ENCODE peak calls at places on chromosomes 3 and 15, in ten cellular contexts. K is neural progenitor cell; S is esophagus muscularis mucosa; J is uterus; Y is testis; Z is CD8-positive, alpha-beta memory T cell; W is hepatocyte; A is cardiac muscle cell; R is mesendoderm; B is IMR-90. X is an unnamed sample. For H3K4me1 and H3K36me3, the result is how much of the 10 kb centered on the place peaks cover.

GRCh38 chr15:29452881-29453731 is 183.5 kb upstream of the NSMCE3 start:
- DNase-seq in K (no peak), Z (no peak), S (no peak), J (no peak), W (no peak), B (no peak), R (no peak), Y (no peak), A (peak), X (no peak)

GRCh38 chr15:29268706-29269484 is 727 bp downstream of the NSMCE3 start:
- DNase-seq in S (no peak), B (peak), A (peak), W (peak), K (peak), Z (peak), J (peak), R (peak), Y (peak), X (peak)

GRCh38 chr3:71310595-71311319 is 272.8 kb downstream of the FOXP1 start:
- DNase-seq in R (peak), Z (no peak), A (peak), W (no peak), J (no peak), Y (peak), B (peak), K (peak), S (no peak), X (no peak)

GRCh38 chr15:43702174-43702573 is 8.5 kb downstream of the CKMT1A start:
- DNase-seq in Y (no peak), S (no peak), Z (no peak), J (no peak), W (no peak), B (no peak), A (no peak), R (no peak), K (no peak), X (no peak)

GRCh38 chr15:87228460-87228859 is 1028.1 kb downstream of the NTRK3 start:
- DNase-seq in K (no peak), W (no peak), B (no peak), Y (no peak), A (no peak), S (peak), R (no peak), Z (no peak), J (no peak), X (no peak)

GRCh38 chr3:46948830-46949671 is 27.5 kb downstream of the CCDC12 start:
- DNase-seq in A (no peak), W (peak), J (no peak), S (no peak), B (no peak), R (peak), Y (no peak), K (no peak), Z (no peak), X (no peak)

GRCh38 chr3:88000853-88001252 is 58.0 kb downstream of the CGGBP1 start:
- DNase-seq in J (no peak), K (peak), W (peak), B (no peak), R (peak), S (no peak), Y (peak), Z (no peak), A (peak), X (no peak)

GRCh38 chr3:129052675-129053074 is 7.9 kb upstream of the GP9 start:
- DNase-seq in S (no peak), R (no peak), B (no peak), J (peak), W (no peak), Y (no peak), Z (no peak), A (peak), K (no peak), X (no peak)

GRCh38 chr3:100057716-100058575 is 56.4 kb downstream of the FILIP1L start:
- DNase-seq in Z (no peak), S (no peak), B (no peak), Y (no peak), R (no peak), W (no peak), K (no peak), J (no peak), A (peak), X (no peak)

GRCh38 chr3:13135811-13136321 is 62.6 kb upstream of the IQSEC1 start:
- DNase-seq in A (no peak), S (no peak), R (no peak), W (no peak), B (no peak), Y (peak), K (no peak), Z (no peak), J (no peak), X (no peak)

GRCh38 chr3:189908646-189909045 is 212.1 kb downstream of the P3H2 start:
- DNase-seq in S (no peak), W (no peak), B (peak), Z (no peak), A (peak), K (peak), R (peak), J (no peak), Y (no peak), X (no peak)

GRCh38 chr15:29838352-29839010 is 16.2 kb upstream of the TJP1 start:
- DNase-seq in Z (no peak), A (no peak), K (no peak), R (no peak), S (no peak), B (no peak), Y (no peak), J (no peak), W (no peak), X (no peak)

GRCh38 chr3:188937389-188937788 is 234.4 kb upstream of the TPRG1 start:
- DNase-seq in S (no peak), W (no peak), Y (no peak), J (no peak), B (peak), A (no peak), K (no peak), Z (no peak), R (peak), X (no peak)

GRCh38 chr15:80926126-80926525 is 63.5 kb downstream of the MESD start:
- DNase-seq in Z (no peak), A (no peak), B (no peak), W (no peak), K (no peak), S (no peak), Y (no peak), R (no peak), J (no peak), X (no peak)

GRCh38 chr3:60017631-60018030 is 967.8 kb upstream of the CFAP20DC start:
- DNase-seq in K (no peak), J (no peak), W (no peak), A (no peak), R (no peak), Z (no peak), Y (no peak), S (no peak), B (no peak), X (peak)

GRCh38 chr15:29747837-29748417 is 74.3 kb downstream of the TJP1 start:
- DNase-seq in J (no peak), R (no peak), S (no peak), B (peak), Z (no peak), Y (no peak), A (peak), K (no peak), W (no peak), X (no peak)

GRCh38 chr15:38217788-38218609 is 34.6 kb upstream of the SPRED1 start:
- DNase-seq in Z (no peak), K (no peak), S (no peak), A (no peak), Y (no peak), W (no peak), B (no peak), J (no peak), R (no peak), X (no peak)

GRCh38 chr3:115862824-115863223 is 239.5 kb downstream of the GAP43 start:
- DNase-seq in Y (no peak), S (no peak), B (no peak), W (no peak), A (no peak), R (no peak), Z (no peak), J (no peak), K (peak), X (no peak)

GRCh38 chr3:183591881-183592521 is 36.5 kb upstream of the KLHL6 start:
- DNase-seq in S (no peak), Y (no peak), B (no peak), W (no peak), R (peak), J (no peak), Z (no peak), K (no peak), A (peak), X (peak)

GRCh38 chr3:140552898-140553297 is 125.0 kb upstream of the TRIM42 start:
- DNase-seq in J (no peak), S (no peak), K (no peak), R (peak), A (no peak), B (no peak), Y (no peak), W (no peak), Z (no peak), X (no peak)

GRCh38 chr15:57595011-57595866 is 3.5 kb downstream of the MYZAP start:
- DNase-seq in Y (no peak), S (no peak), W (peak), B (no peak), K (no peak), R (no peak), A (no peak), Z (no peak), J (no peak), X (no peak)

GRCh38 chr3:194640829-194641228 is 7.6 kb upstream of the TMEM44 start:
- DNase-seq in S (no peak), J (no peak), W (no peak), B (peak), K (peak), A (peak), Y (no peak), R (peak), Z (no peak), X (peak)

GRCh38 chr15:45144775-45145174 is 15.0 kb downstream of the DUOX1 start:
- DNase-seq in W (no peak), B (no peak), R (no peak), Z (no peak), J (no peak), A (no peak), Y (no peak), K (no peak), S (no peak), X (no peak)

GRCh38 chr3:14687360-14687759 is 12.4 kb downstream of the C3orf20 start:
- DNase-seq in R (no peak), J (no peak), Z (no peak), W (no peak), A (no peak), B (no peak), Y (no peak), K (no peak), S (no peak), X (no peak)

GRCh38 chr3:195416795-195417194 is 26.0 kb downstream of the ACAP2 start:
- DNase-seq in S (no peak), Z (no peak), Y (no peak), R (peak), A (no peak), B (no peak), W (no peak), K (no peak), J (no peak), X (no peak)

GRCh38 chr3:171842864-171843511 is at the start of gene TMEM212:
- DNase-seq in J (no peak), Y (no peak), Z (no peak), K (peak), B (peak), R (peak), A (peak), W (no peak), S (no peak), X (no peak)

GRCh38 chr3:40714771-40715170 is 190.0 kb downstream of the ZNF621 start:
- DNase-seq in J (no peak), Z (no peak), K (no peak), A (no peak), S (peak), B (no peak), R (peak), Y (no peak), W (no peak), X (no peak)

GRCh38 chr3:59766165-59766872 is 716.5 kb upstream of the CFAP20DC start:
- DNase-seq in Y (no peak), R (no peak), A (peak), K (no peak), W (peak), Z (no peak), J (peak), S (no peak), B (peak), X (no peak)

GRCh38 chr3:148211725-148212124 is 486.0 kb upstream of the AGTR1 start:
- DNase-seq in Z (no peak), A (peak), K (no peak), W (peak), R (no peak), J (no peak), Y (no peak), S (no peak), B (peak), X (no peak)

GRCh38 chr15:67544475-67544874 is 2.0 kb downstream of the MAP2K5 start:
- DNase-seq in J (no peak), K (no peak), B (no peak), Z (no peak), R (no peak), W (no peak), A (no peak), Y (no peak), S (no peak), X (no peak)
- H3K4me1 ChIP-seq in J (under half), K (under half), B (under half), Z (under half), R (under half), W (under half), A (under half), Y (under half), S (under half), X (under half)

DNA sequence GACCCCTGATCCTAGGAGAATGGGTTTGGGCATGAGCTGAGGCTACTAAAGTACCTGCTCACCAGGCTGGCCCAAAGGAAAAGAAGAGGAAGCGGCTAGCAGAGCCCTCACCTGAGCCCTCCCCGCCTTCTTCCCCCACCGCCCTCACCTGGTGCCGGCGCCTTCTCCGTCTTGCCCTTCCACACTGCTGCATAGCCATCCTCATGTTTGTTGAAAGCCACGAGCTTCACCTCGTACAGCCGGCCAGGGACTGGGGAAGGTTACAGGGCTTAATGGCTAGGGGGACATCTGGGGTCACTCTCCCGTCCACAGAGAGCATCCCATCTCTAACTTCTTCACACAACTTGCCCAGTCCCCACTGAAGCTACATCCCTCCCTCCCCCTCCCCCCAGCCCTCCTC is 13.9 kb upstream of the IGDCC3 start:
- DNase-seq in Y (no peak), R (no peak), Z (no peak), S (no peak), K (no peak), J (no peak), B (no peak), W (no peak), A (no peak), X (no peak)
- H3K36me3 ChIP-seq in Y (under half), R (under half), Z (under half), S (under half), K (under half), J (under half), B (under half), W (under half), A (under half), X (under half)

DNA sequence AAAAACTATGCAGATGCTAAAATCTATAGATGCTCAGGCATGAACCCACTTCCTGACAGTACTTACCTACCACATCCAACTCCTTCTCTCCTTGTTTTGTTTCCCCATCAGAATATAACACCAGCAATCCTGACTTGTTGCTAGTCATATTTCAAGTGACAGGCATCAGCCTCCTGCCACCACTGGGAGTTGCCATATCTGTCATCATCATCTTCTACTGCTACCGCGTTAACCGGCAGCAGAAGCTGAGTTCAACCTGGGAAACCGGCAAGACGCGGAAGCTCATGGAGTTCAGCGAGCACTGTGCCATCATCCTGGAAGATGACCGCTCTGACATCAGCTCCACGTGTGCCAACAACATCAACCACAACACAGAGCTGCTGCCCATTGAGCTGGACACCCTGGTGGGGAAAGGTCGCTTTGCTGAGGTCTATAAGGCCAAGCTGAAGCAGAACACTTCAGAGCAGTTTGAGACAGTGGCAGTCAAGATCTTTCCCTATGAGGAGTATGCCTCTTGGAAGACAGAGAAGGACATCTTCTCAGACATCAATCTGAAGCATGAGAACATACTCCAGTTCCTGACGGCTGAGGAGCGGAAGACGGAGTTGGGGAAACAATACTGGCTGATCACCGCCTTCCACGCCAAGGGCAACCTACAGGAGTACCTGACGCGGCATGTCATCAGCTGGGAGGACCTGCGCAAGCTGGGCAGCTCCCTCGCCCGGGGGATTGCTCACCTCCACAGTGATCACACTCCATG is 65.3 kb downstream of the TGFBR2 start:
- DNase-seq in W (no peak), B (no peak), S (no peak), K (no peak), J (no peak), Y (no peak), A (no peak), Z (no peak), R (no peak), X (no peak)
- H3K4me1 ChIP-seq in W (under half), B (under half), S (half or more), K (under half), J (under half), Y (under half), A (under half), Z (half or more), R (under half), X (under half)

DNA sequence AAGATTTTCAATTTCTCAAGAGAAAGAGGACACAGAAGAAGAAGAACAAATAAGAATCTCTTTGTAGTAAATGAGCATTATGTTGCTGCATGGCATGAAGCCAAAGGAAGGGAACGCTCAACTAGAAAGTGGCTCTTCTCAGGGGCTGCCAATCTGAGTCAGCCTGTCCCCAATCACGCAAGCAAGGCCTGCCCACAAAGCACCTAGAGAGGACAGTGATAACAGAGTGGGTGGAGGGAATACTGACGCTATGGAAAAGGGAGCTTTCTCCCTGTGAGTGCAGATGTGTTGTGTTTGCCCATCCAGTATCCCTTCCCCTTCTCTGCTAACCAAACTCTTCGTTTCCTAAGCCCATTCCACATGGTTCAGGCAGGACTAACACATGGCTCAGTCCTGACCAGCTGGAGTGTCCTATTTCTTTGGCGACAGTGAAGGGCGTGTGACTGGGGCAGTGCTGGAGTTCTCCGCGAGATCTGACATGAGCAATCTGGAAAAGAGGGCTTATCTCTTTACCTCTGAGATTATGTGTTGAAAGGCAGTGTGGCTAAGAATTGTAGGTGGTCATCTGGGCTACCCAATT is 14.2 kb downstream of the FBN1 start:
- DNase-seq in Y (no peak), S (no peak), W (no peak), A (peak), J (no peak), B (peak), K (peak), Z (no peak), R (peak), X (no peak)
- H3K36me3 ChIP-seq in Y (under half), S (under half), W (under half), A (under half), J (under half), B (under half), K (under half), Z (under half), R (under half), X (under half)

GRCh38 chr3:16442730-16443129 is 70.8 kb downstream of the RFTN1 start:
- DNase-seq in Y (no peak), Z (no peak), K (no peak), A (no peak), B (no peak), J (no peak), R (no peak), S (no peak), W (no peak), X (no peak)
- H3K4me1 ChIP-seq in Y (under half), Z (under half), K (under half), A (under half), B (under half), J (under half), R (under half), S (under half), W (under half), X (under half)

DNA sequence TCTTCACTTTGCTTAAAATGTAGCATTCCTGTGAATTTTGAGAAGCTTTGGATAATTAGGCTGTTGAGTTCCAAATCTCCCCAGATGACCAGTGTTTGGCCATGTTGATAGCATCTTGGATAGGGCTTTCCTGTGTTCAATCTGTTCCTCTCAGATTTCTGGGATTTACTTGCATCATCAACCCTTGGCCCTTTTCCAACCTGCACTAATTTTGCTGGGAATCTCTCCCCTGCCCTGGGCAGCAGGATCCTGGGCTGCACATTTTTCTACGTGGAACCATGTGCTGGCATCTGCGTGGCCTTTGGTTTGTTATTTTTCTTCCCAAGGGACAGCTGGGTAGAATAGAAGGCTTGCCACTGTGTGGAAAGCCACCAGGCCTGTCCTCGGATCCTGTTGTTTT is 75.4 kb upstream of the PLXNA1 start:
- DNase-seq in A (peak), R (no peak), K (no peak), W (no peak), B (no peak), J (no peak), Z (no peak), Y (no peak), S (no peak), X (no peak)
- H3K36me3 ChIP-seq in A (under half), R (under half), K (under half), W (under half), B (under half), J (under half), Z (under half), Y (under half), S (under half), X (under half)

DNA sequence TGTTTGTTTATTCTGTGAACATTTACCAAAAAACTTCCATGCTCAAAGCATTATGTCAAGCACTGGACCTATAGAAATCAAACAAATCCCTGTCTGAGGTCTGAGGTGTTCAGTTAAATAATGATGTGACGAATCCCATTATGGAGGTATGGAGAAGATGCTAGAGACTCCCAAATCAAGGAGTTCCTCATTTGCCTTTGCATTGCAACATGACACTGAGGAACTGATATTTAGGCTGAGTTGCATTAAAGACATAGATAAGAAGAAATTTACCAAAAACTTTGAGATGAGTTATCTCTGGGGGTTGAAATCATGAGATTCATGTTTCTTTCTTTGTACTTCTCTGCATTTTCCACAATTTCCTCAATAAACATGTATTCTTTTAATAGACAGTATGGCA is 16.0 kb downstream of the CD200 start:
- DNase-seq in A (no peak), B (no peak), R (no peak), J (no peak), K (no peak), S (no peak), W (no peak), Z (no peak), Y (no peak), X (no peak)
- H3K4me1 ChIP-seq in A (under half), B (under half), R (under half), J (under half), K (under half), S (under half), W (under half), Z (under half), Y (under half), X (under half)

DNA sequence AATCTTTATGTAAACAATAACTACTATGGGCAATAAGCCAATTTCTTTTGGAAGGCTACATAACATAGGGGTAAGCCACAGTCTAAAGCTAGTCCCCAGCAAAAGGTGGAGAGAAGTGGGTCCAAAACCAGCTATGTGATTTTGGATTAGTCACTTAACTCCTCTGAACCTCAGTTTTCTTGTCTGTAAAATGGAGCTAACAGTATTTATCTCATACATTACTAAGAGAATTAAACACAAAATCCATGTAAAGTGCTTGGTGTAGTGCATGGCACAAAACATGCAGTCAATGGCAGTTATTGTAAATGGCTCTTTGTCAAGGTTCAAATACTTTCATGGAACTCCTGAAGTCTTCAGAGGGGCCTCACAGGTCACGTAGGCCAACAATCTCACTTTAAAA is 13.3 kb downstream of the RFT1 start:
- DNase-seq in B (no peak), Y (no peak), R (no peak), K (no peak), S (no peak), W (no peak), A (no peak), Z (no peak), J (no peak), X (no peak)
- H3K36me3 ChIP-seq in B (under half), Y (under half), R (under half), K (under half), S (half or more), W (under half), A (under half), Z (under half), J (under half), X (half or more)

X was measured in CD4-positive, CD25-positive, alpha-beta regulatory T cell.